ENCODE peak calls at places on chromosomes 1 and 21, in eight cellular contexts. P is IMR-90; H is CD8-positive, alpha-beta T cell; W is heart left ventricle; C is fibroblast of pulmonary artery; Z is endodermal cell; J is AG04449; O is GM23338. U is an unnamed sample.

GRCh38 chr1:155062151-155062686 is 1.3 kb upstream of the EFNA4 start:
- DNase-seq in P (no peak), H (no peak), W (no peak), C (no peak), Z (peak; percentile 94), J (no peak), O (peak; percentile 88), U (no peak)

GRCh38 chr1:8456306-8456912 is 138.5 kb downstream of the SLC45A1 start:
- DNase-seq in P (peak; percentile 82), H (no peak), W (no peak), C (peak; percentile 84), Z (no peak), J (no peak), O (no peak), U (peak; percentile 86)

GRCh38 chr1:206836111-206836510 is 29.3 kb upstream of the IL20 start:
- DNase-seq in P (no peak), H (no peak), W (no peak), C (peak; percentile 33), Z (no peak), J (no peak), O (no peak), U (no peak)

GRCh38 chr1:156726549-156727226 is 1.6 kb upstream of the METTL25B start:
- DNase-seq in P (peak; percentile 66), H (peak; percentile 18), W (no peak), C (peak; percentile 74), Z (peak; percentile 89), J (no peak), O (peak; percentile 88), U (peak; percentile 82)

GRCh38 chr1:40594187-40594531 is 62.7 kb downstream of the ZNF684 start:
- DNase-seq in P (no peak), H (no peak), W (no peak), C (no peak), Z (no peak), J (no peak), O (no peak), U (no peak)

GRCh38 chr1:21706151-21706835 is 37.1 kb upstream of the RAP1GAP start:
- DNase-seq in P (peak; percentile 43), H (no peak), W (no peak), C (peak; percentile 32), Z (peak; percentile 74), J (no peak), O (peak; percentile 75), U (peak; percentile 89)

GRCh38 chr1:93749894-93750301 is 68.3 kb upstream of the BCAR3 start:
- DNase-seq in P (no peak), H (no peak), W (no peak), C (peak; percentile 41), Z (peak; percentile 78), J (no peak), O (peak; percentile 70), U (peak; percentile 60)

GRCh38 chr1:246066553-246066952 is 440.5 kb downstream of the SMYD3 start:
- DNase-seq in P (no peak), H (no peak), W (no peak), C (no peak), Z (peak; percentile 75), J (no peak), O (peak; percentile 79), U (no peak)

GRCh38 chr1:6770727-6771567 is 14.3 kb upstream of the CAMTA1 start:
- DNase-seq in P (peak; percentile 50), H (no peak), W (no peak), C (no peak), Z (peak; percentile 66), J (no peak), O (peak; percentile 42), U (peak; percentile 47)

GRCh38 chr1:21468597-21468996 is 28.7 kb downstream of the NBPF3 start:
- DNase-seq in P (peak; percentile 37), H (no peak), W (no peak), C (peak; percentile 39), Z (peak; percentile 87), J (no peak), O (peak; percentile 81), U (peak; percentile 72)

GRCh38 chr1:174743654-174744561 is 255.8 kb upstream of the CACYBP start:
- DNase-seq in P (peak; percentile 63), H (no peak), W (no peak), C (peak; percentile 69), Z (no peak), J (no peak), O (peak; percentile 76), U (peak; percentile 76)

GRCh38 chr21:38679531-38679930 is 126.2 kb upstream of the ETS2 start:
- DNase-seq in P (peak; percentile 62), H (no peak), W (no peak), C (peak; percentile 74), Z (no peak), J (peak; percentile 2), O (no peak), U (peak; percentile 80)

GRCh38 chr1:204545202-204545601 is 29.0 kb downstream of the MDM4 start:
- DNase-seq in P (peak; percentile 58), H (no peak), W (no peak), C (peak; percentile 22), Z (no peak), J (no peak), O (no peak), U (peak; percentile 22)

GRCh38 chr1:47940321-47940720 is 56.9 kb downstream of the TRABD2B start:
- DNase-seq in P (no peak), H (no peak), W (no peak), C (no peak), Z (no peak), J (no peak), O (no peak), U (peak; percentile 35)

GRCh38 chr1:178713270-178713669 is 11.8 kb upstream of the RALGPS2 start:
- DNase-seq in P (no peak), H (no peak), W (no peak), C (no peak), Z (no peak), J (no peak), O (no peak), U (no peak)

GRCh38 chr1:185479781-185480180 is 162.7 kb upstream of the IVNS1ABP start:
- DNase-seq in P (no peak), H (no peak), W (no peak), C (no peak), Z (no peak), J (no peak), O (no peak), U (no peak)

GRCh38 chr1:12315126-12315525 is 85.3 kb downstream of the VPS13D start:
- DNase-seq in P (no peak), H (no peak), W (no peak), C (peak; percentile 16), Z (no peak), J (no peak), O (no peak), U (peak; percentile 82)

GRCh38 chr1:12316331-12316730 is 86.5 kb downstream of the VPS13D start:
- DNase-seq in P (peak; percentile 23), H (no peak), W (no peak), C (no peak), Z (no peak), J (peak; percentile 28), O (no peak), U (peak; percentile 60)

GRCh38 chr1:12309783-12310742 is 80.2 kb downstream of the VPS13D start:
- DNase-seq in P (no peak), H (no peak), W (no peak), C (no peak), Z (no peak), J (no peak), O (no peak), U (peak; percentile 39)

GRCh38 chr1:12314328-12314903 is 84.6 kb downstream of the VPS13D start:
- DNase-seq in P (peak; percentile 54), H (no peak), W (no peak), C (peak; percentile 48), Z (no peak), J (no peak), O (no peak), U (peak; percentile 70)
- TF ChIP-seq CTCF in P (peak; percentile 63), H (peak; percentile 73), W (peak; percentile 62), C (peak; percentile 40), Z (peak; percentile 64), J (no peak), O (peak; percentile 40), U (peak; percentile 46)

GRCh38 chr1:75135829-75136142 is 1.6 kb downstream of the LHX8 start:
- DNase-seq in P (no peak), H (no peak), W (no peak), C (no peak), Z (no peak), J (no peak), O (peak; percentile 53), U (no peak)
- H3K4me3 ChIP-seq in P (no peak overlapping the region), H (no peak overlapping the region), W (no peak overlapping the region), C (no peak overlapping the region), Z (peak overlapping the region; percentile 76), J (no peak overlapping the region), O (peak overlapping the region; percentile 75), U (no peak overlapping the region)

GRCh38 chr1:232628335-232629214 is 1.4 kb downstream of the SIPA1L2 start:
- DNase-seq in P (peak; percentile 52), H (no peak), W (no peak), C (peak; percentile 63), Z (no peak), J (no peak), O (no peak), U (peak; percentile 67)

GRCh38 chr1:232630894-232631195 is 912 bp upstream of the SIPA1L2 start:
- DNase-seq in P (no peak), H (no peak), W (no peak), C (no peak), Z (no peak), J (no peak), O (no peak), U (no peak)

GRCh38 chr1:232629250-232630046 is 485 bp downstream of the SIPA1L2 start:
- DNase-seq in P (no peak), H (no peak), W (peak; percentile 65), C (peak; percentile 9), Z (peak; percentile 81), J (no peak), O (peak; percentile 67), U (peak; percentile 11)

GRCh38 chr1:232627645-232628334 is 2.1 kb downstream of the SIPA1L2 start:
- DNase-seq in P (peak; percentile 52), H (no peak), W (no peak), C (peak; percentile 25), Z (peak; percentile 59), J (no peak), O (peak; percentile 89), U (peak; percentile 59)

DNA sequence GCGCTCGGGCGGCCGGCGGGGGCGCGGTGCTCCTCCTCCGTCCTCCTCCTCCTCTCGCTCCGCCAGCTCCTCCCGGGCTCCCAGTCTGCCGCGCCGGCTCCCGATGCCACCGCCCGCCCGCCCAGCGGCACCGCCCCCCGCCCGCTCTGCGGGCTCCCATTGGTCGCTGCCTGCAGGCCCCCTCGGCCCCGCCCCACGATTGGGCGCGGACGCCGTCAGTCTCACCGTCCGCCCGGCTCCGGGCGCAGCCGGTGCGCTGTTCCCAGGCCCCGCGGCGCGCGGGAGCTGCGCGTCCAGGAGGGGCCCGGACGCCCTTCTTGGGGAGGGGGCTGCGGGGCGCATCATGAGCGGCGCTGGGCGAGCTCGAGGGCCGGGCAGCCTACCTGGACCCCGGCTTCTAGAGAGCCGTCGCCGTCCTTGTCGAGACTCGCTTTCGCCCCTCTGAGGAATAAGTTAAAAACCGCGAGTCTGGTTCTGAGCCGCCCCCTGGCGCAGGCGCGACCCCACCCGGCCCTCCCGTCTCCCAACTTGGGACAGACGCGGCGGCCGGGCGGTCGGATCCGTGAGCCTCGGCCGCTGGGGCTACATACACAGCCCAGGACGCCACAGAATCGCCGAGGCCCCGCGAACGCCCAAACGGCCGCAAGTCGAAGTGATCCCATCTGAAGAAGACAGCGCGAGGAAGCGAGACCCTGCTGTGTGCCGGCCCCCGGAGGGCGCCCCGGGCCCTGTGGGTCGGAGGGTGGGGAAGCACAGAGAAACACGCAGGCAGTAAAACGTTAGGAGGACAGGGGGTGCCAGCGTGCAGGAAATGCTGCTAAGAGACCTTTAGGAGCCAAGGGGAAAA is at the start of gene SIPA1L2:
- DNase-seq in P (peak; percentile 88), H (peak; percentile 74), W (peak; percentile 97), C (peak; percentile 90), Z (peak; percentile 98), J (peak; percentile 23), O (peak; percentile 91), U (peak; percentile 92)
- TF ChIP-seq CTCF in P (peak; percentile 45), H (no peak), W (peak; percentile 50), C (peak; percentile 40), Z (peak; percentile 74), J (peak; percentile 58), O (peak; percentile 45), U (peak; percentile 69)

GRCh38 chr21:27372381-27372780 is 405.5 kb upstream of the ADAMTS5 start:
- DNase-seq in P (no peak), H (no peak), W (no peak), C (peak; percentile 25), Z (no peak), J (no peak), O (no peak), U (peak; percentile 45)
- H3K4me3 ChIP-seq in P (no peak overlapping the region), H (no peak overlapping the region), W (no peak overlapping the region), C (no peak overlapping the region), Z (no peak overlapping the region), J (no peak overlapping the region), O (no peak overlapping the region), U (no peak overlapping the region)

U was measured in choroid plexus epithelial cell.